ENCODE peak calls at places on chromosomes 11 and 22, in ten cellular contexts. One of them, this sample, is unnamed.

GRCh38 chr11:42524534-42525227 is 787.1 kb upstream of the API5 start:
- DNase-seq in BE2C: peak; percentile 54
- DNase-seq in GM03348: peak; percentile 73
- DNase-seq in ureter: peak; percentile 66
- DNase-seq in DMS153: peak; percentile 63
- DNase-seq in cardiac muscle cell: peak; percentile 84
- DNase-seq in amygdala: no peak
- DNase-seq in fibroblast of mammary gland: peak; percentile 51
- DNase-seq in osteocyte: no peak
- DNase-seq in AG20443: peak; percentile 76
- DNase-seq in this sample: peak; percentile 67

GRCh38 chr22:22558972-22559603 is at the start of gene PRAME:
- DNase-seq in BE2C: peak; percentile 94
- DNase-seq in GM03348: peak; percentile 48
- DNase-seq in ureter: no peak
- DNase-seq in DMS153: peak; percentile 91
- DNase-seq in cardiac muscle cell: peak; percentile 49
- DNase-seq in amygdala: no peak
- DNase-seq in fibroblast of mammary gland: peak; percentile 55
- DNase-seq in osteocyte: no peak
- DNase-seq in AG20443: peak; percentile 47
- DNase-seq in this sample: no peak

GRCh38 chr11:104076455-104076854 is 40.0 kb downstream of the DDI1 start:
- DNase-seq in BE2C: no peak
- DNase-seq in GM03348: no peak
- DNase-seq in ureter: no peak
- DNase-seq in DMS153: no peak
- DNase-seq in cardiac muscle cell: no peak
- DNase-seq in amygdala: no peak
- DNase-seq in fibroblast of mammary gland: no peak
- DNase-seq in osteocyte: no peak
- DNase-seq in AG20443: no peak
- DNase-seq in this sample: no peak

GRCh38 chr22:42993651-42994275 is 21.2 kb downstream of the PACSIN2 start:
- DNase-seq in BE2C: no peak
- DNase-seq in GM03348: peak; percentile 60
- DNase-seq in ureter: no peak
- DNase-seq in DMS153: no peak
- DNase-seq in cardiac muscle cell: peak; percentile 74
- DNase-seq in amygdala: no peak
- DNase-seq in fibroblast of mammary gland: peak; percentile 65
- DNase-seq in osteocyte: no peak
- DNase-seq in AG20443: peak; percentile 66
- DNase-seq in this sample: no peak

GRCh38 chr11:106996691-106997090 is 21.6 kb downstream of the GUCY1A2 start:
- DNase-seq in BE2C: no peak
- DNase-seq in GM03348: no peak
- DNase-seq in ureter: no peak
- DNase-seq in DMS153: no peak
- DNase-seq in cardiac muscle cell: no peak
- DNase-seq in amygdala: no peak
- DNase-seq in fibroblast of mammary gland: peak; percentile 29
- DNase-seq in osteocyte: no peak
- DNase-seq in AG20443: no peak
- DNase-seq in this sample: no peak

GRCh38 chr22:16964366-16964765 is 43.7 kb downstream of the GAB4 start:
- DNase-seq in BE2C: no peak
- DNase-seq in GM03348: peak; percentile 2
- DNase-seq in ureter: no peak
- DNase-seq in DMS153: no peak
- DNase-seq in cardiac muscle cell: no peak
- DNase-seq in amygdala: no peak
- DNase-seq in fibroblast of mammary gland: no peak
- DNase-seq in osteocyte: no peak
- DNase-seq in AG20443: peak; percentile 4
- DNase-seq in this sample: no peak

GRCh38 chr11:42482822-42483221 is 829.0 kb upstream of the API5 start:
- DNase-seq in BE2C: no peak
- DNase-seq in GM03348: no peak
- DNase-seq in ureter: no peak
- DNase-seq in DMS153: no peak
- DNase-seq in cardiac muscle cell: no peak
- DNase-seq in amygdala: no peak
- DNase-seq in fibroblast of mammary gland: no peak
- DNase-seq in osteocyte: no peak
- DNase-seq in AG20443: no peak
- DNase-seq in this sample: no peak

GRCh38 chr11:83051760-83052671 is 19.7 kb downstream of the RAB30 start:
- DNase-seq in BE2C: peak; percentile 60
- DNase-seq in GM03348: peak; percentile 78
- DNase-seq in ureter: peak; percentile 72
- DNase-seq in DMS153: no peak
- DNase-seq in cardiac muscle cell: peak; percentile 91
- DNase-seq in amygdala: no peak
- DNase-seq in fibroblast of mammary gland: peak; percentile 98
- DNase-seq in osteocyte: peak; percentile 89
- DNase-seq in AG20443: peak; percentile 82
- DNase-seq in this sample: no peak

GRCh38 chr11:47998733-47999359 is 18.5 kb downstream of the PTPRJ start:
- DNase-seq in BE2C: no peak
- DNase-seq in GM03348: no peak
- DNase-seq in ureter: no peak
- DNase-seq in DMS153: no peak
- DNase-seq in cardiac muscle cell: no peak
- DNase-seq in amygdala: no peak
- DNase-seq in fibroblast of mammary gland: no peak
- DNase-seq in osteocyte: no peak
- DNase-seq in AG20443: no peak
- DNase-seq in this sample: no peak

GRCh38 chr11:16114451-16114850 is 241.9 kb downstream of the SOX6 start:
- DNase-seq in BE2C: no peak
- DNase-seq in GM03348: no peak
- DNase-seq in ureter: no peak
- DNase-seq in DMS153: no peak
- DNase-seq in cardiac muscle cell: no peak
- DNase-seq in amygdala: no peak
- DNase-seq in fibroblast of mammary gland: no peak
- DNase-seq in osteocyte: no peak
- DNase-seq in AG20443: no peak
- DNase-seq in this sample: no peak

GRCh38 chr11:118099838-118100570 is 13.2 kb upstream of the SMIM35 start:
- DNase-seq in BE2C: no peak
- DNase-seq in GM03348: no peak
- DNase-seq in ureter: no peak
- DNase-seq in DMS153: no peak
- DNase-seq in cardiac muscle cell: no peak
- DNase-seq in amygdala: no peak
- DNase-seq in fibroblast of mammary gland: no peak
- DNase-seq in osteocyte: no peak
- DNase-seq in AG20443: no peak
- DNase-seq in this sample: no peak

GRCh38 chr22:48089601-48090331 is 1327.3 kb downstream of the TBC1D22A start:
- DNase-seq in BE2C: no peak
- DNase-seq in GM03348: peak; percentile 78
- DNase-seq in ureter: peak; percentile 82
- DNase-seq in DMS153: no peak
- DNase-seq in cardiac muscle cell: peak; percentile 14
- DNase-seq in amygdala: no peak
- DNase-seq in fibroblast of mammary gland: peak; percentile 1
- DNase-seq in osteocyte: no peak
- DNase-seq in AG20443: peak; percentile 87
- DNase-seq in this sample: no peak

GRCh38 chr11:293852-294661 is 5.1 kb downstream of the PGGHG start:
- DNase-seq in BE2C: no peak
- DNase-seq in GM03348: no peak
- DNase-seq in ureter: no peak
- DNase-seq in DMS153: no peak
- DNase-seq in cardiac muscle cell: no peak
- DNase-seq in amygdala: no peak
- DNase-seq in fibroblast of mammary gland: no peak
- DNase-seq in osteocyte: no peak
- DNase-seq in AG20443: no peak
- DNase-seq in this sample: no peak